ENCODE peak calls at places on chromosomes 1 and 21, in five cellular contexts. S, Z, W, M and A are unnamed samples.

GRCh38 chr1:63721531-63722189 is 52.2 kb upstream of the ROR1 start:
- DNase-seq in S (no peak), Z (peak), W (peak), M (peak), A (peak)

GRCh38 chr1:230589951-230590350 is 52.3 kb upstream of the COG2 start:
- DNase-seq in S (no peak), Z (no peak), W (no peak), M (no peak), A (no peak)

GRCh38 chr1:234226106-234226818 is 147.0 kb upstream of the COA6 start:
- DNase-seq in S (no peak), Z (no peak), W (no peak), M (no peak), A (no peak)

GRCh38 chr21:29669416-29669815 is 270.4 kb downstream of the GRIK1 start:
- DNase-seq in S (no peak), Z (peak), W (no peak), M (no peak), A (no peak)

GRCh38 chr1:50969611-50970507 is at the start of gene CDKN2C:
- DNase-seq in S (peak), Z (peak), W (peak), M (peak), A (peak)

GRCh38 chr1:237012789-237013383 is 8.6 kb upstream of the MT1HL1 start:
- DNase-seq in S (peak), Z (no peak), W (peak), M (peak), A (peak)

GRCh38 chr1:56189946-56190920 is 389.1 kb downstream of the PLPP3 start:
- DNase-seq in S (peak), Z (no peak), W (no peak), M (no peak), A (peak)

GRCh38 chr21:36422279-36423098 is 37.3 kb downstream of the CHAF1B start:
- DNase-seq in S (peak), Z (peak), W (peak), M (peak), A (peak)

GRCh38 chr1:12656575-12656974 is 12.7 kb downstream of the AADACL4 start:
- DNase-seq in S (no peak), Z (no peak), W (no peak), M (no peak), A (no peak)